ENCODE peak calls at places on chromosomes 16 and 17, in seven cellular contexts. R, Y, J, D, O, S and Q are unnamed samples.

GRCh38 chr17:45320349-45320930 is 3.6 kb upstream of the MAP3K14 start:
- DNase-seq in R (no peak), Y (no peak), J (no peak), D (peak), O (no peak), S (peak), Q (no peak)

GRCh38 chr16:969508-970378 is 1.0 kb downstream of the LMF1 start:
- DNase-seq in R (no peak), Y (peak), J (no peak), D (no peak), O (no peak), S (no peak), Q (no peak)

GRCh38 chr17:57294629-57295501 is 38.5 kb downstream of the MSI2 start:
- DNase-seq in R (peak), Y (peak), J (peak), D (peak), O (no peak), S (no peak), Q (no peak)

GRCh38 chr16:83533193-83533592 is 274.6 kb upstream of the HSBP1 start:
- DNase-seq in R (no peak), Y (peak), J (peak), D (no peak), O (no peak), S (no peak), Q (no peak)

GRCh38 chr17:79051306-79051705 is 23.3 kb upstream of the ENGASE start:
- DNase-seq in R (no peak), Y (no peak), J (no peak), D (no peak), O (no peak), S (no peak), Q (no peak)

GRCh38 chr16:75996491-75996890 is 270.2 kb upstream of the CPHXL start:
- DNase-seq in R (no peak), Y (no peak), J (no peak), D (no peak), O (no peak), S (no peak), Q (no peak)

GRCh38 chr17:11900103-11900502 is 97.2 kb downstream of the ZNF18 start:
- DNase-seq in R (no peak), Y (peak), J (no peak), D (peak), O (no peak), S (no peak), Q (no peak)

GRCh38 chr17:11950771-11951519 is 46.3 kb downstream of the ZNF18 start:
- DNase-seq in R (no peak), Y (no peak), J (no peak), D (no peak), O (no peak), S (no peak), Q (no peak)

GRCh38 chr17:60229189-60229802 is 79.5 kb downstream of the CA4 start:
- DNase-seq in R (peak), Y (no peak), J (no peak), D (no peak), O (no peak), S (no peak), Q (no peak)

GRCh38 chr16:55323637-55324490 is at the start of gene IRX6:
- DNase-seq in R (peak), Y (peak), J (no peak), D (peak), O (no peak), S (no peak), Q (no peak)

GRCh38 chr16:31471875-31472558 is at the start of gene TGFB1I1:
- DNase-seq in R (no peak), Y (peak), J (peak), D (peak), O (no peak), S (peak), Q (no peak)

GRCh38 chr17:32588982-32589381 is 102.2 kb downstream of the CDK5R1 start:
- DNase-seq in R (no peak), Y (no peak), J (peak), D (no peak), O (no peak), S (no peak), Q (no peak)

GRCh38 chr16:82382521-82382920 is 212.5 kb upstream of the MPHOSPH6 start:
- DNase-seq in R (no peak), Y (no peak), J (no peak), D (no peak), O (no peak), S (no peak), Q (no peak)

GRCh38 chr17:77783991-77784820 is 174.3 kb upstream of the TNRC6C start:
- DNase-seq in R (no peak), Y (no peak), J (no peak), D (no peak), O (peak), S (no peak), Q (no peak)

GRCh38 chr17:65785109-65785508 is 223.7 kb upstream of the AXIN2 start:
- DNase-seq in R (no peak), Y (peak), J (peak), D (no peak), O (no peak), S (peak), Q (peak)